ENCODE peak calls at places on chromosome 3, in five cellular contexts. O is GM10248, A is M059J, D is KBM-7, L is frontal cortex. Q is an unnamed sample.

GRCh38 chr3:41330465-41330864 is 131.2 kb downstream of the CTNNB1 start:
- DNase-seq in D (no peak), A (peak), L (no peak), O (no peak), Q (no peak)

GRCh38 chr3:16126634-16127033 is 47.8 kb upstream of the GALNT15 start:
- DNase-seq in D (no peak), L (no peak), A (no peak), O (no peak), Q (no peak)

GRCh38 chr3:139561428-139561827 is 21.9 kb upstream of the RBP1 start:
- DNase-seq in O (no peak), D (no peak), L (no peak), A (no peak), Q (no peak)

GRCh38 chr3:128274837-128275236 is 121.6 kb downstream of the EEFSEC start:
- DNase-seq in O (no peak), A (peak), D (no peak), L (no peak), Q (no peak)

GRCh38 chr3:76826915-76827314 is 213.0 kb upstream of the ROBO2 start:
- DNase-seq in L (no peak), D (no peak), A (no peak), O (no peak), Q (no peak)

GRCh38 chr3:149667576-149667975 is 9.8 kb upstream of the WWTR1 start:
- DNase-seq in L (no peak), A (no peak), D (no peak), O (no peak), Q (no peak)

GRCh38 chr3:19662516-19662915 is 271.5 kb downstream of the EFHB start:
- DNase-seq in L (no peak), O (no peak), A (no peak), D (no peak), Q (no peak)

GRCh38 chr3:177448987-177449975 is 252.0 kb upstream of the TBL1XR1 start:
- DNase-seq in A (peak), O (peak), L (no peak), D (peak), Q (peak)

GRCh38 chr3:40660554-40660953 is 135.8 kb downstream of the ZNF621 start:
- DNase-seq in O (no peak), L (no peak), A (no peak), D (no peak), Q (no peak)

GRCh38 chr3:184965639-184966430 is 153.9 kb downstream of the VPS8 start:
- DNase-seq in L (no peak), A (no peak), D (no peak), O (no peak), Q (no peak)

GRCh38 chr3:177203689-177204395 is 6.6 kb upstream of the TBL1XR1 start:
- DNase-seq in O (no peak), L (no peak), D (no peak), A (no peak), Q (no peak)

GRCh38 chr3:151316267-151316991 is at the start of gene GPR87:
- DNase-seq in L (no peak), A (peak), O (no peak), D (no peak), Q (no peak)

GRCh38 chr3:29171583-29171990 is 109.3 kb upstream of the RBMS3 start:
- DNase-seq in L (no peak), O (peak), A (peak), D (no peak), Q (no peak)

GRCh38 chr3:10164546-10165393 is at the start of gene IRAK2:
- DNase-seq in A (peak), D (peak), L (peak), O (peak), Q (peak)

GRCh38 chr3:195025881-195026200 is 245.1 kb downstream of the XXYLT1 start:
- DNase-seq in O (no peak), D (no peak), A (no peak), L (no peak), Q (no peak)

GRCh38 chr3:64340636-64341240 is 115.5 kb upstream of the PRICKLE2 start:
- DNase-seq in L (no peak), O (no peak), D (no peak), A (peak), Q (no peak)

GRCh38 chr3:150887031-150887430 is 18.2 kb downstream of the MINDY4B start:
- DNase-seq in D (no peak), L (no peak), A (peak), O (no peak), Q (no peak)

GRCh38 chr3:8660271-8660731 is 15.7 kb upstream of the SSUH2 start:
- DNase-seq in O (no peak), L (no peak), A (peak), D (no peak), Q (no peak)

GRCh38 chr3:195151866-195152526 is 119.0 kb downstream of the XXYLT1 start:
- DNase-seq in D (no peak), L (no peak), A (peak), O (no peak), Q (no peak)

GRCh38 chr3:13352621-13353131 is 67.4 kb downstream of the NUP210 start:
- DNase-seq in A (peak), L (no peak), D (peak), O (no peak), Q (no peak)

GRCh38 chr3:5019411-5020261 is 40.4 kb downstream of the BHLHE40 start:
- DNase-seq in O (no peak), A (no peak), D (no peak), L (no peak), Q (peak)

GRCh38 chr3:24499991-24500390 is 5.3 kb upstream of the THRB start:
- DNase-seq in L (no peak), O (no peak), D (no peak), A (no peak), Q (no peak)

GRCh38 chr3:37806505-37807291 is 55.0 kb upstream of the CTDSPL start:
- DNase-seq in O (no peak), L (no peak), A (no peak), D (no peak), Q (no peak)

GRCh38 chr3:185656321-185656840 is 70.3 kb downstream of the SENP2 start:
- DNase-seq in L (no peak), O (no peak), D (no peak), A (peak), Q (no peak)

GRCh38 chr3:17995769-17996168 is 253.3 kb upstream of the TBC1D5 start:
- DNase-seq in A (no peak), O (no peak), L (no peak), D (peak), Q (no peak)

GRCh38 chr3:159884661-159885402 is 103.8 kb upstream of the IL12A start:
- DNase-seq in L (no peak), A (peak), D (peak), O (peak), Q (no peak)

GRCh38 chr3:184604956-184605290 is 43.3 kb downstream of the EPHB3 start:
- DNase-seq in L (no peak), A (no peak), D (no peak), O (no peak), Q (no peak)

GRCh38 chr3:16618721-16619120 is 13.5 kb upstream of the DAZL start:
- DNase-seq in A (peak), O (no peak), D (no peak), L (no peak), Q (no peak)